ENCODE peak calls at places on chromosomes 12 and 14, in ten cellular contexts. N is lower leg skin, Y is AG04450, F is GM06990, D is astrocyte of the spinal cord, O is A673, B is psoas muscle, M is heart right ventricle, R is sigmoid colon, T is uterus. K is an unnamed sample.

GRCh38 chr12:6788972-6789905 is at the start of gene CD4:
- DNase-seq in D (no peak), O (no peak), B (peak), R (no peak), Y (no peak), M (peak), F (no peak), T (no peak), N (peak), K (no peak)

GRCh38 chr12:98228619-98229538 is 286.5 kb upstream of the TMPO start:
- DNase-seq in B (no peak), O (no peak), Y (no peak), N (no peak), D (no peak), M (no peak), T (no peak), F (no peak), R (no peak), K (no peak)

GRCh38 chr12:111448831-111449790 is 43.4 kb downstream of the SH2B3 start:
- DNase-seq in B (no peak), N (peak), O (peak), F (no peak), R (peak), D (no peak), T (peak), M (no peak), Y (no peak), K (no peak)

GRCh38 chr14:103880334-103880985 is 33.1 kb upstream of the PPP1R13B start:
- DNase-seq in T (peak), O (peak), R (peak), B (peak), N (peak), M (peak), D (peak), F (no peak), Y (no peak), K (peak)

GRCh38 chr14:37195327-37195726 is 2.4 kb upstream of the MIPOL1 start:
- DNase-seq in F (no peak), O (no peak), Y (peak), D (peak), T (no peak), N (no peak), B (no peak), M (no peak), R (no peak), K (no peak)

GRCh38 chr14:61609143-61609851 is 86.0 kb upstream of the HIF1A start:
- DNase-seq in B (peak), N (no peak), R (no peak), D (peak), M (no peak), Y (no peak), O (no peak), F (no peak), T (peak), K (no peak)

GRCh38 chr14:95494456-95494855 is 22.0 kb downstream of the SYNE3 start:
- DNase-seq in T (no peak), Y (no peak), F (no peak), R (no peak), O (no peak), M (no peak), B (no peak), D (no peak), N (no peak), K (no peak)

GRCh38 chr14:85093631-85094330 is 436.2 kb upstream of the FLRT2 start:
- DNase-seq in Y (no peak), B (no peak), T (no peak), M (no peak), F (no peak), O (no peak), R (no peak), D (peak), N (no peak), K (no peak)

GRCh38 chr14:64196668-64197411 is 97.3 kb downstream of the ESR2 start:
- DNase-seq in D (peak), O (no peak), N (no peak), Y (peak), F (peak), T (no peak), R (no peak), B (no peak), M (peak), K (no peak)

GRCh38 chr12:128662106-128662505 is 161.7 kb downstream of the SLC15A4 start:
- DNase-seq in N (no peak), O (no peak), F (no peak), M (no peak), B (no peak), T (no peak), R (no peak), Y (no peak), D (no peak), K (no peak)

GRCh38 chr12:67299936-67300335 is 30.8 kb downstream of the CAND1 start:
- DNase-seq in D (no peak), M (no peak), B (no peak), O (no peak), N (no peak), R (no peak), Y (no peak), T (no peak), F (no peak), K (no peak)

GRCh38 chr12:111606651-111607232 is 7.6 kb upstream of the ATXN2 start:
- DNase-seq in Y (no peak), N (no peak), O (no peak), D (no peak), T (no peak), M (no peak), F (no peak), R (no peak), B (no peak), K (no peak)

GRCh38 chr14:65482769-65483438 is 70.4 kb downstream of the FUT8 start:
- DNase-seq in D (no peak), B (no peak), M (no peak), N (no peak), O (no peak), T (no peak), R (no peak), Y (no peak), F (no peak), K (no peak)

GRCh38 chr12:63151061-63151897 is at the start of gene AVPR1A:
- DNase-seq in Y (no peak), M (peak), N (peak), T (peak), R (no peak), O (peak), D (peak), F (peak), B (peak), K (no peak)

GRCh38 chr14:95679148-95679547 is 7.1 kb upstream of the TCL1B start:
- DNase-seq in N (peak), B (no peak), M (no peak), Y (no peak), R (no peak), O (no peak), T (no peak), D (no peak), F (no peak), K (no peak)

GRCh38 chr12:56836317-56836716 is 73.2 kb downstream of the HSD17B6 start:
- DNase-seq in F (no peak), R (peak), O (peak), D (peak), M (peak), B (peak), N (no peak), Y (no peak), T (peak), K (peak)

GRCh38 chr14:106879241-106879640 is 1352.9 kb downstream of the TMEM121 start:
- DNase-seq in O (peak), R (no peak), M (no peak), N (no peak), D (no peak), Y (no peak), B (no peak), F (peak), T (no peak), K (no peak)

GRCh38 chr14:94075008-94075407 is 6.0 kb downstream of the DDX24 start:
- DNase-seq in M (no peak), D (no peak), B (no peak), Y (no peak), N (no peak), R (no peak), T (no peak), O (no peak), F (no peak), K (no peak)

GRCh38 chr14:94079891-94080605 is 954 bp downstream of the DDX24 start:
- DNase-seq in Y (no peak), O (no peak), N (no peak), F (no peak), M (no peak), D (peak), T (no peak), B (no peak), R (no peak), K (peak)

GRCh38 chr14:94077111-94077821 is 3.7 kb downstream of the DDX24 start:
- DNase-seq in M (no peak), O (no peak), B (no peak), N (no peak), F (no peak), D (no peak), T (no peak), R (no peak), Y (no peak), K (no peak)

GRCh38 chr14:94077823-94078222 is 3.2 kb downstream of the DDX24 start:
- DNase-seq in F (no peak), Y (no peak), D (no peak), T (no peak), N (no peak), O (no peak), B (no peak), R (no peak), M (no peak), K (no peak)

GRCh38 chr14:94074534-94074933 is 6.5 kb downstream of the DDX24 start:
- DNase-seq in M (no peak), N (no peak), T (no peak), D (no peak), Y (no peak), B (no peak), O (no peak), F (no peak), R (no peak), K (no peak)
- H3K4me3 ChIP-seq in M (no peak), N (no peak), T (no peak), D (no peak), Y (no peak), B (no peak), O (no peak), F (no peak), R (no peak), K (no peak)

DNA sequence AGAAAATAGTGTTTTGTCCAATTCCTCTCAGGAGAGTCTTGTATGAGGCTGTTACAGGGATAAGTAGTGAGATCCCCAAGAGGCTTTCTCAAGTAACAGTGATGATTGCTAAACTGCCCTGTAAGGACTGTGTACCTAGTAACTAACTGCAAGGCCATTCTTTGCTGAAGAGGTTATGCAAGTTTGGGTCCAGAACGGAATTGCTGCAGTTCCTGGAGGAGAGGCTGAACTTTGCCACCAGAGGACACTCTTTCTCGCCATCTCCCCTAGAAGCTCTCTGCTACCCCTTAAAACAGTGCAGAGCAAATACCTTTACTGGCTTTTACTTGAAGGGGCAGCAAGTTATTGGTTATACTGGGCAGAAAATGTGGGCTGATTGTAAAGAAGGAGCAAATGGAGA is 180.0 kb downstream of the RBM19 start:
- DNase-seq in O (no peak), M (no peak), F (no peak), B (no peak), D (no peak), Y (no peak), T (no peak), N (no peak), R (no peak), K (no peak)
- TF ChIP-seq CTCF in O (no peak), M (no peak), F (no peak), B (no peak), D (no peak), Y (peak), T (no peak), N (no peak), R (no peak), K (no peak)

DNA sequence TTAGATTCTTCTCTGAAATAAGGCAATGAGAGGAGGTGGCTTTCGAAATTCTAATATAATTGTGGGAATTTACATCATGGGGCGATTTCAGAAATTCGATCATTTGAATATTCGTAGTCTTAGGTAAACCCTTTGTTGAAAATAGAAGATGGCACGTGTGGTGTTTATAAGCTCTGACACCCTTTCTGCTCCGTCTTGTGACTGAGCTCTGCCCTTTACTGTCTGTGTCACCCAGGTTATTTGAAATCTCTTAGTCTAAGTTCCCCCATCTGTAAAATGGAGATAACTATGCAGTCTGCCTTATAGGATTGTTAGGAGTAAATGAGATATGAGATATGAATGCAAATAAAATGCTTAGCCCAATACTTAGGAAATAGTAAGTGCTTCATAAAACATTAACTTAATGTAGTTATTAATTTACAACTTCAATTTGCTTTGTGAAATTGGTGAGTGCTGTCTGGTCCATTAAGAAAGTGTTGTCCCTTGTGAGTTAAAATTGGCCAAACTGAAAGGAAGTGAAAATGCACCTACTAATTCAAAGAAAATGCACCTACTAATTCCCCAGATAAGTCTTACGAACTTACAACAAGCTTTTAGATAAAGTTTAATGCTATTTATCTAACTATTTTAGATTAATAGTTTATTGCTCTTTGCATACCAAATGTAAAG is 1.6 kb downstream of the BMAL2 start:
- DNase-seq in O (no peak), F (no peak), D (no peak), M (no peak), T (no peak), N (no peak), Y (no peak), R (no peak), B (no peak), K (no peak)
- H3K4me3 ChIP-seq in O (peak), F (peak), D (peak), M (no peak), T (no peak), N (no peak), Y (peak), R (peak), B (peak), K (peak)

DNA sequence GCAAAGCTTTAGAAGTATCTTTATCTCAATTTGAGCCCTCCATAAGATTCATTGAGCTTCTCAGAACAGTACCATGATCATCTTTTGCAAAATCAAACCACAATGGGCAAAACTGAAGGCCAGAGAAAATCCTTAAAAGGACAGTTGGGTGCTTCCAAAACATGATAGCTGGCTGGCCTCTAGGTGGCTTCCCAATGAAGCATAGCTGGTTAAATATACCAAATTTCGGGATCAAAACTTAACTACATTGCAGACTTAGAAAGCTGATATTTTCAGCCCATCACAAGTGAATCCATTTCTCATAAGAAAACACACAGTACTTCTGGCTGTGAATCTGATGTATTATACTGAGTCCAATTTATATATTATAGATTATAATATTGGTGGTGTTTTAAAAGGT is 15.3 kb upstream of the PIK3C2G start:
- DNase-seq in M (no peak), F (no peak), R (no peak), Y (no peak), N (no peak), D (no peak), B (no peak), T (no peak), O (no peak), K (no peak)
- TF ChIP-seq CTCF in M (no peak), F (no peak), R (no peak), Y (peak), N (no peak), D (peak), B (no peak), T (no peak), O (peak), K (peak)

GRCh38 chr14:70641548-70642312 is at the start of gene TTC9:
- DNase-seq in M (no peak), R (no peak), D (no peak), Y (no peak), O (peak), F (peak), T (no peak), N (no peak), B (peak), K (no peak)

GRCh38 chr14:70642313-70643235 is 858 bp downstream of the TTC9 start:
- DNase-seq in T (no peak), R (no peak), O (peak), N (no peak), D (no peak), B (peak), Y (no peak), M (no peak), F (peak), K (no peak)

GRCh38 chr14:70645892-70646291 is 4.2 kb downstream of the TTC9 start:
- DNase-seq in Y (no peak), T (no peak), O (no peak), R (no peak), F (no peak), M (no peak), D (no peak), B (no peak), N (no peak), K (no peak)

GRCh38 chr14:70646705-70647104 is 5.0 kb downstream of the TTC9 start:
- DNase-seq in B (no peak), N (no peak), F (no peak), D (no peak), R (no peak), Y (no peak), T (no peak), O (peak), M (no peak), K (no peak)

GRCh38 chr14:70644016-70644415 is 2.3 kb downstream of the TTC9 start:
- DNase-seq in R (no peak), M (no peak), B (no peak), D (no peak), N (no peak), F (no peak), Y (no peak), O (no peak), T (no peak), K (no peak)
- H3K4me3 ChIP-seq in R (no peak), M (no peak), B (no peak), D (no peak), N (no peak), F (peak), Y (no peak), O (peak), T (no peak), K (no peak)

GRCh38 chr12:21941522-21942376 is 523 bp upstream of the ABCC9 start:
- DNase-seq in T (peak), F (peak), O (peak), N (peak), R (peak), B (peak), Y (no peak), D (peak), M (peak), K (no peak)
- TF ChIP-seq CTCF in T (peak), F (no peak), O (peak), N (no peak), R (peak), B (peak), Y (peak), D (peak), M (peak), K (peak)

GRCh38 chr12:124786065-124786964 is 77.3 kb downstream of the SCARB1 start:
- DNase-seq in T (peak), N (peak), M (peak), R (peak), D (peak), F (no peak), B (peak), Y (peak), O (no peak), K (no peak)
- H3K4me3 ChIP-seq in T (peak), N (no peak), M (peak), R (peak), D (peak), F (no peak), B (peak), Y (peak), O (no peak), K (no peak)

GRCh38 chr12:54390668-54391551 is 6.4 kb upstream of the ZNF385A start:
- DNase-seq in R (no peak), F (peak), T (no peak), D (no peak), M (no peak), Y (no peak), B (peak), N (peak), O (peak), K (no peak)
- TF ChIP-seq CTCF in R (no peak), F (peak), T (no peak), D (peak), M (no peak), Y (no peak), B (no peak), N (no peak), O (peak), K (no peak)

DNA sequence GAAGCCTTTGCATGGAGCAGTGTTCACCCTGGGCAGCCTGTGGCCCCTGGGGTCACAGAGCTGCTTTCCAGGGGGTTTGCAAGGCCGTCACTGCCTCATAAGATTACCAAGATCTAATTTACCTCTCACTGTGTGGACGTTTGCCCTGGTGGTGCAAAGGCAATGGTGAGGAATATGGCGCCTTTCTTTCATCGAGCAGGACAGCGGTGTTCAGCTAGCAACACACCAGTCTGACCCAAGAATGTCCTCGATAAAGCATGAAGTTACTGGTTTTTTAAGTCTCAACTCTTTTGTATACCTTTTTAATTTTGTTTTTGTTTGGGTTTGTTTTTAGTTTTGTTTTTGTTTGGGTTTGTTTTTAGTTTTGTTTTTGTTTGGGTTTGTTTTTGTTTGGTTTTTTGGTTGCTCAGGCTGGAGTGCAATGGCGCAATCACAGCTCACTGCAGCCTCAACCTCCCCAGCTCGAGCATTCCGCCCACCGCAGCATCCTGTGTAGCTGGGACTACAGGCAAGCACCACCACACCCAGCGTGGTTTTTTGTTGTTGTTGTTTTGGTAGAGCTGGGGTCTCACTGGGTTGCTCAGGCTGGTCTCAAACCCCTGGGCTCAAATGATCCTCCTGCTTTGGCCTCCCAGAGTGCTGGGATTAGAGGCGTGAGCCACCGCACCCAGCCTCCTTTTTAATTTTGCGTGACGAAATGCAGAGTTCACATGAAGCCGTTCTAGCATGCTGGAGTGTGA is 57.9 kb downstream of the PPP2R5C start:
- DNase-seq in T (no peak), B (no peak), F (no peak), M (no peak), R (no peak), Y (no peak), O (no peak), D (no peak), N (no peak), K (no peak)
- H3K4me3 ChIP-seq in T (no peak), B (no peak), F (no peak), M (no peak), R (no peak), Y (no peak), O (no peak), D (no peak), N (no peak), K (no peak)